ENCODE peak calls at places on chromosomes 1 and 21, in four cellular contexts. V is fibroblast of mammary gland; W is activated CD8-positive, alpha-beta T cell treated with anti-CD3 and anti-CD28 coated beads for 36 hours; G is progenitor cell of endocrine pancreas. O is an unnamed sample.

GRCh38 chr1:168481586-168481985 is 62.2 kb downstream of the XCL2 start:
- DNase-seq in G (no peak), W (no peak), V (no peak), O (no peak)

GRCh38 chr21:35424122-35424521 is 375.0 kb upstream of the RUNX1 start:
- DNase-seq in G (no peak), W (no peak), V (no peak), O (no peak)

GRCh38 chr1:190904091-190904695 is 426.5 kb upstream of the BRINP3 start:
- DNase-seq in W (no peak), G (no peak), V (no peak), O (no peak)

GRCh38 chr1:206706806-206707205 is 22.1 kb downstream of the MAPKAPK2 start:
- DNase-seq in W (no peak), G (no peak), V (peak; percentile 63), O (no peak)

GRCh38 chr1:203593723-203594122 is 32.9 kb upstream of the ATP2B4 start:
- DNase-seq in G (no peak), V (no peak), W (peak; percentile 68), O (peak; percentile 38)

GRCh38 chr1:15028117-15028516 is 125.4 kb upstream of the TMEM51 start:
- DNase-seq in G (no peak), V (peak; percentile 75), W (no peak), O (no peak)

GRCh38 chr1:153560771-153561170 is 4.9 kb downstream of the S100A2 start:
- DNase-seq in V (no peak), G (no peak), W (no peak), O (no peak)

GRCh38 chr1:237098517-237098916 is 56.5 kb downstream of the RYR2 start:
- DNase-seq in G (no peak), V (no peak), W (no peak), O (no peak)

GRCh38 chr1:182726941-182727340 is 42.6 kb upstream of the RGS8 start:
- DNase-seq in V (no peak), G (no peak), W (no peak), O (no peak)

GRCh38 chr1:24381256-24381655 is 32.3 kb downstream of the STPG1 start:
- DNase-seq in G (no peak), W (no peak), V (no peak), O (no peak)

DNA sequence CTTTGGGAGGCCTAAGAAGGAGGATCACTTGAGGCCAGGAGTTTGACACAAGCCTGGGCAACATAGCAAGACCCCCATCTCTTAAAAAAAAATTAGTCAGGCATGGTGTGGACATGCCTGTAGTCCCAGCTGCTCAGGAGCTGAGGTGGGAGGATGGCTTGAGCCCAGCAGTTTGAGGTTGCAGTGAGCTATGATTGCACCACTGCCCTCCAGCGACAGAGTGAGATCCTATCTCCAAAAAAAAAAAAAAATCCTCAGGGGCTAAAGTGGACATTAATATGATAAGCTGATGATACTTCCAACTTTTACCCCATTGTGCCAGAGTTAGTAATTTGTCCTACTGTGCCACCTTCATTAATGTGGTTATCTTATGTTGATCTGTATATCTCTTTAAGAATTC is 327.8 kb upstream of the FMN2 start:
- DNase-seq in V (no peak), G (no peak), W (no peak), O (no peak)
- TF ChIP-seq CTCF in V (no peak), G (no peak), W (no peak), O (no peak)

DNA sequence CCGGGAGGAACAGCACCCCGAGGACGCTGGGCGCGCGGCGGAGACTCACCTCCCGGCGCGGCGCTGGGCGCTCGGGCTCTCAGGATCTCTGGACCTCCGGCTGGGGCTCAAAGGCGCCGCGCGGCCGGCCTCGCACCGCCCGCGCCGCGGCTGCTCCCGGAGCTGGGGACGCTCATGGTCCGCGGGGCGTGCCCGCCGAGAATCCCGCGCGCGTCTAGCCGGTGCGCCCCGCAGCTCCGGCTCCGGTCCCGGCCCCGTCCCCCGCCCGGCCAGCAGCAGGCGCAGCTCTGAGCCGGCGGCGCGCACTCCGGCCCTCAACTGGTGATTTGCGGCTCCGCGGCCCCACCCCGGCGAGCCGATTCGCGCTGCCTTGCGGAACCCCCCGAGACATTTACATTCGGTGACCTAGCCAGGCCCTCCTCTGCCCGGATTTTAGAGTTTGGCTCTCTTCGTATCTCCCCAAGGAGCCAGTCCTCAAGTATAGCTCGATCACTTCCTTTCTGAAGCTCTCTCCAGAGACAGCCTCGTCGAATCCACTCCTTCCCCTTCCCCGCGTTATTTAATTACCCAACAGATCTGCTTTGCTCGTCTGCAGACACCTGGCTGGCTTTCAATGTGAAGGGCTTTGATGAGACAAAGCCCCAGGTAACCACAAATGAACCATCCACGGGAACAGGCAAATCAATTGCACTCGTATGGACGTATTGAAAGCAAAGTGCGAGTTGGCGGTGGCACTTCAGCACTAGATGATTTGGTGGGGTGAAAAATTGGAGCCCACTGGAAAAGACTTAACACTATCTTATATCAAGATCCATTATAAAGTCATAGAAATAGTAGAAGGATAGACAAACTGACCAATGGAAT is at the start of gene BCAR3:
- DNase-seq in W (peak; percentile 21), G (peak; percentile 51), V (peak; percentile 62), O (peak; percentile 83)
- TF ChIP-seq CTCF in W (no peak), G (peak; percentile 39), V (no peak), O (peak; percentile 53)

DNA sequence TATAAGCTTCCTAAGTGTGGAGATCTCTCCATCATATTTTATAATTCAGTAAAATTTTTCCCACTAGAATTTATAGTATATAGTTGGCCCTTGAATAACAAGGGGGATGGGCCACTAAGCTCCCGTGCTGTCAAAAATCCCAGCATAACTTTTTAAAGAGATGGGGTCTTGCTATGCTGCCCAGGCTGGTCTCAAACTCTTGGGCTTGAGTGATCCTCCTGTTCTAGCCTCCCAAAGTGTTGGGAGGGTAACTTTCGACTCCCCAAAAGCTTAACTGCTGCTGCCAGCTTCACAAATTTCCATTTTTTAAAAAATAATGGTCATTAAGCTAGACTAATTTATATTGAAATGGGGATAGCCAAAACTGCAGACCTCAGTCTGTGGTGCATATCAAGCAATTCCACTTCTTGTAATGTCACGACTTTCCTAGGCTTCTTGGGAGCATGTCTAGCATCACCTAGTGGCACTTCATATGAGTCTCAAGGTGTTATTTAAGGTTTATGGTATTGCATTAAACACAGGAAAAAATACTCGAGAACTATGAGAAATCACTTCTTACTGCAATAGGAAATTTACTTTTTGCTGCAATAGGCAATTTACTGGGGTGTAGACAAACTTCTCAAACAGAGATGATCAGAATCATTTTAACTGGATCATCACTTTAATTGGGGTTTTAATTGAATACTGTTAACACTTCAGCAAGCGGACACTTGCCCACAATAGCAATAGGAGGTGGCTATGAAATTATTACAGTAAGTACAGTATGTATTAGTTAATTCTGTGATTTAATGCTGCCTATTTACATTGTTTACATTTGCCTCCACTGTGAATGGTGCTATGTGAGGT is 19.3 kb upstream of the ACTA1 start:
- DNase-seq in W (no peak), G (no peak), V (peak; percentile 42), O (no peak)
- TF ChIP-seq CTCF in W (peak; percentile 24), G (peak; percentile 63), V (peak; percentile 51), O (peak; percentile 47)

GRCh38 chr1:199399996-199400714 is 627.4 kb upstream of the NR5A2 start:
- DNase-seq in W (no peak), G (no peak), V (no peak), O (no peak)
- TF ChIP-seq CTCF in W (no peak), G (no peak), V (no peak), O (no peak)

O was measured in GM13977.